ENCODE peak calls at places on chromosomes 3 and 15, in seven cellular contexts. Y, J, A, F, W, Z and G are unnamed samples.

GRCh38 chr15:92617197-92618037 is 38.2 kb downstream of the FAM174B start:
- DNase-seq in F (peak; percentile 57), A (no peak), Y (peak; percentile 71), W (peak; percentile 73), Z (peak; percentile 67), J (peak; percentile 85), G (no peak)

GRCh38 chr3:55190296-55190695 is 262.4 kb upstream of the LRTM1 start:
- DNase-seq in J (no peak), F (peak; percentile 78), A (no peak), Y (no peak), W (no peak), Z (no peak), G (no peak)

GRCh38 chr3:57958642-57959406 is 49.4 kb upstream of the FLNB start:
- DNase-seq in Y (peak; percentile 64), Z (peak; percentile 62), A (no peak), J (peak; percentile 24), F (no peak), W (no peak), G (no peak)

GRCh38 chr3:24215518-24215917 is 270.4 kb downstream of the NR1D2 start:
- DNase-seq in F (no peak), Z (no peak), A (no peak), Y (no peak), W (no peak), J (no peak), G (no peak)

GRCh38 chr3:132225664-132226063 is 91.5 kb upstream of the ACP3 start:
- DNase-seq in A (no peak), Y (no peak), F (no peak), J (no peak), W (no peak), Z (no peak), G (no peak)

GRCh38 chr15:78711638-78712037 is 70.6 kb upstream of the CHRNB4 start:
- DNase-seq in W (no peak), Y (no peak), F (no peak), A (no peak), Z (no peak), J (no peak), G (no peak)

GRCh38 chr3:123801474-123801873 is 82.7 kb downstream of the MYLK start:
- DNase-seq in F (no peak), J (no peak), Y (no peak), W (no peak), Z (no peak), A (no peak), G (no peak)

GRCh38 chr3:61830111-61830400 is 268.7 kb downstream of the PTPRG start:
- DNase-seq in J (no peak), A (no peak), F (peak; percentile 11), Z (no peak), Y (no peak), W (no peak), G (no peak)

GRCh38 chr3:123287051-123287961 is 85.6 kb downstream of the SEC22A start:
- DNase-seq in Y (no peak), A (no peak), J (no peak), F (no peak), W (no peak), Z (no peak), G (no peak)

GRCh38 chr3:64220161-64220560 is 5.1 kb downstream of the PRICKLE2 start:
- DNase-seq in F (peak; percentile 63), A (no peak), J (no peak), W (no peak), Z (no peak), Y (no peak), G (no peak)

GRCh38 chr15:29952245-29952644 is 130.0 kb upstream of the TJP1 start:
- DNase-seq in J (no peak), A (no peak), Y (no peak), F (no peak), Z (no peak), W (no peak), G (no peak)

GRCh38 chr3:53753518-53754183 is 92.6 kb downstream of the CHDH start:
- DNase-seq in W (no peak), Y (no peak), A (no peak), J (no peak), F (no peak), Z (no peak), G (no peak)

GRCh38 chr15:98904466-98905048 is 103.0 kb downstream of the PGPEP1L start:
- DNase-seq in J (peak; percentile 51), Z (no peak), F (peak; percentile 75), Y (peak; percentile 22), W (no peak), A (peak; percentile 18), G (no peak)

GRCh38 chr3:155934215-155934614 is 63.8 kb downstream of the GMPS start:
- DNase-seq in J (no peak), W (no peak), F (peak; percentile 8), Y (no peak), A (no peak), Z (peak; percentile 26), G (no peak)

GRCh38 chr3:178421069-178421468 is 115.2 kb upstream of the KCNMB2 start:
- DNase-seq in J (no peak), W (no peak), A (no peak), Z (no peak), F (no peak), Y (no peak), G (no peak)

GRCh38 chr15:40930430-40931299 is 1.5 kb downstream of the DLL4 start:
- DNase-seq in F (peak; percentile 51), Y (peak; percentile 63), J (peak; percentile 82), A (peak; percentile 70), Z (peak; percentile 86), W (no peak), G (peak; percentile 77)

GRCh38 chr3:137134431-137134830 is 176.6 kb downstream of the IL20RB start:
- DNase-seq in Y (no peak), Z (no peak), F (no peak), W (no peak), A (no peak), J (no peak), G (no peak)

GRCh38 chr3:179196098-179196497 is 47.9 kb downstream of the PIK3CA start:
- DNase-seq in Y (no peak), A (no peak), F (peak; percentile 89), Z (no peak), J (no peak), W (no peak), G (no peak)

GRCh38 chr3:126964950-126965349 is 18.0 kb upstream of the PLXNA1 start:
- DNase-seq in J (no peak), W (no peak), A (no peak), F (no peak), Z (no peak), Y (no peak), G (peak; percentile 58)

GRCh38 chr3:107665351-107665750 is 142.6 kb downstream of the BBX start:
- DNase-seq in F (no peak), W (no peak), J (no peak), A (no peak), Y (no peak), Z (no peak), G (no peak)

GRCh38 chr15:99174989-99175388 is 70.1 kb downstream of the SYNM start:
- DNase-seq in Y (no peak), J (no peak), A (no peak), Z (no peak), F (no peak), W (no peak), G (no peak)

GRCh38 chr3:23923786-23924185 is 6.9 kb downstream of the RPL15 start:
- DNase-seq in Y (no peak), Z (no peak), F (peak; percentile 83), J (no peak), A (no peak), W (no peak), G (no peak)

GRCh38 chr3:8473029-8473428 is 28.6 kb upstream of the LMCD1 start:
- DNase-seq in A (no peak), Z (no peak), W (no peak), Y (no peak), F (no peak), J (no peak), G (no peak)
- H3K27me3 ChIP-seq in A (no peaks in the 10 kb centered on the region), Z (no peaks in the 10 kb centered on the region), W (no peaks in the 10 kb centered on the region), Y (no peaks in the 10 kb centered on the region), F (no peaks in the 10 kb centered on the region), J (no peaks in the 10 kb centered on the region), G (no peaks in the 10 kb centered on the region)

GRCh38 chr3:45223889-45224730 is 2.0 kb downstream of the TMEM158 start:
- DNase-seq in F (peak; percentile 69), W (no peak), Z (no peak), A (no peak), J (no peak), Y (no peak), G (no peak)
- H3K4me3 ChIP-seq in F (peak overlapping the region; percentile 72), W (peak overlapping the region; percentile 54), Z (no peak overlapping the region), A (peak overlapping the region; percentile 68), J (peak overlapping the region; percentile 28), Y (no peak overlapping the region), G (no peak overlapping the region)

DNA sequence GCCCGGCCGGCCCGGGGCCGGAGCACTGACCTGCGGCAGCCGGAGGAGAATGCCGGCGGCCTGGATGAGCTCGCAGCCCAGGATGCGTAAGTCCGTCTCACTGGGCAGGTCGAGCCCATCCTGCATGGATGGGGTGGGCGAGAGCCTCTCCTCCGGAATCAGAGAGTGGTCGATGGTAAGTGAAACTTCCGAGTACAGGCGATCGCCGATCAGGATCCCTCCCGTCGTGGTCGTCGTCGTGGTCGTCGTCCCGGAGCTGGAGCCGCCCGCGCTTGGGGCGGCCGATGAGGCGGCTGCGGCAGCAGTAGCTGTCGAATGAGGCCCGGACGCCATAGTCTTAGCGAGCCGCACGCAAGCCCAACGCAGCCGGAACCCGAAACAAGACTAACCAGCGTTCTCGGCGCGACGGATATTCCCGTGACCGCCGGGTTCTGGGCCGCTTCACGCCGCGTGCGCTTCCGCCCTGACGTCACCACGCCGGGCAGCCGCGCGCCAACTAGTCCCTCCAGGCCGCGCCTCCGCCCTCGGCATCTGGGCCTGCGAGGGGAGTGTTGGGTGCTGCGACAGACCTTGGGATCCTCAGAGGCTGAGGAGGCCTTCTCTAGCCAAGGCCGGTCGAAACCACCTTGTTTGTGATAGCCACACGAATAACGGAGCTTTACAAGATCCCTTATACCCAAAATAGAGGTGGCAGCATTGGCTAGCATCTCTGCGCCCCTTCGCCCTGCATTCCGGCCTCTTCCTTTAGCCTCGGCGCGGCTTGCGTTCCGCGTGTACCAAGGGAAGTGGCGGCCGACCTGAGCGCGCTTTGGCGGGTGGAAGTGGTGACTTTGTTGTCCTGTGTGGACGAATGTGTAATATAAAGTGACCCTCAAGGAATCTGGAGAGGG is at the start of gene CCNL1:
- DNase-seq in A (peak; percentile 96), Z (peak; percentile 97), F (peak; percentile 98), Y (peak; percentile 98), W (peak; percentile 96), J (peak; percentile 86), G (peak; percentile 99)
- TF ChIP-seq POLR2A in A (peak; percentile 99), Z (peak; percentile 52), F (peak; percentile 99), Y (peak; percentile 100), W (peak; percentile 96), J (peak; percentile 99), G (peak; percentile 99)

GRCh38 chr15:100881573-100882336 is 2.1 kb downstream of the ALDH1A3 start:
- DNase-seq in F (no peak), A (no peak), Z (no peak), W (no peak), J (no peak), Y (no peak), G (no peak)

GRCh38 chr15:100880139-100880896 is 687 bp downstream of the ALDH1A3 start:
- DNase-seq in A (no peak), J (no peak), Y (no peak), F (no peak), Z (no peak), W (no peak), G (no peak)

GRCh38 chr15:100879046-100879445 is 585 bp upstream of the ALDH1A3 start:
- DNase-seq in W (no peak), Z (no peak), A (no peak), J (no peak), Y (no peak), F (no peak), G (no peak)

GRCh38 chr15:100879461-100880138 is at the start of gene ALDH1A3:
- DNase-seq in W (peak; percentile 81), F (peak; percentile 16), Y (peak; percentile 40), Z (peak; percentile 23), J (no peak), A (peak; percentile 39), G (no peak)

GRCh38 chr15:100880897-100881242 is 1.2 kb downstream of the ALDH1A3 start:
- DNase-seq in Y (no peak), W (no peak), F (no peak), Z (no peak), J (no peak), A (no peak), G (no peak)
- H3K27me3 ChIP-seq in Y (peaks cover 82% of the 10 kb centered on the region), W (no peaks in the 10 kb centered on the region), F (peaks cover 60% of the 10 kb centered on the region), Z (peaks cover 37% of the 10 kb centered on the region), J (peaks cover 43% of the 10 kb centered on the region), A (no peaks in the 10 kb centered on the region), G (peaks cover 44% of the 10 kb centered on the region)